ENCODE peak calls at places on chromosome 1, in seven cellular contexts. One of them, this sample, is unnamed.

GRCh38 chr1:236304682-236305081 is 22.9 kb upstream of the ERO1B start:
- DNase-seq in natural killer cell: no peak
- DNase-seq in PC-9: no peak
- DNase-seq in CD8-positive, alpha-beta T cell: no peak
- DNase-seq in body of pancreas: no peak
- DNase-seq in heart left ventricle: no peak
- DNase-seq in uterus: no peak
- DNase-seq in this sample: no peak

GRCh38 chr1:100184536-100184935 is 6.5 kb upstream of the LRRC39 start:
- DNase-seq in natural killer cell: no peak
- DNase-seq in PC-9: no peak
- DNase-seq in CD8-positive, alpha-beta T cell: no peak
- DNase-seq in body of pancreas: no peak
- DNase-seq in heart left ventricle: no peak
- DNase-seq in uterus: no peak
- DNase-seq in this sample: peak

GRCh38 chr1:50704126-50704525 is 255.9 kb downstream of the FAF1 start:
- DNase-seq in natural killer cell: no peak
- DNase-seq in PC-9: peak
- DNase-seq in CD8-positive, alpha-beta T cell: no peak
- DNase-seq in body of pancreas: no peak
- DNase-seq in heart left ventricle: no peak
- DNase-seq in uterus: no peak
- DNase-seq in this sample: peak

GRCh38 chr1:196598902-196599301 is 9.3 kb downstream of the KCNT2 start:
- DNase-seq in natural killer cell: no peak
- DNase-seq in PC-9: no peak
- DNase-seq in CD8-positive, alpha-beta T cell: no peak
- DNase-seq in body of pancreas: no peak
- DNase-seq in heart left ventricle: no peak
- DNase-seq in uterus: no peak
- DNase-seq in this sample: no peak

GRCh38 chr1:204726478-204726877 is 40.9 kb upstream of the LRRN2 start:
- DNase-seq in natural killer cell: no peak
- DNase-seq in PC-9: peak
- DNase-seq in CD8-positive, alpha-beta T cell: no peak
- DNase-seq in body of pancreas: peak
- DNase-seq in heart left ventricle: no peak
- DNase-seq in uterus: no peak
- DNase-seq in this sample: peak

GRCh38 chr1:33050221-33051076 is 13.8 kb upstream of the AK2 start:
- DNase-seq in natural killer cell: no peak
- DNase-seq in PC-9: peak
- DNase-seq in CD8-positive, alpha-beta T cell: no peak
- DNase-seq in body of pancreas: no peak
- DNase-seq in heart left ventricle: no peak
- DNase-seq in uterus: no peak
- DNase-seq in this sample: no peak

GRCh38 chr1:101407505-101408211 is 170.8 kb downstream of the S1PR1 start:
- DNase-seq in natural killer cell: no peak
- DNase-seq in PC-9: no peak
- DNase-seq in CD8-positive, alpha-beta T cell: no peak
- DNase-seq in body of pancreas: no peak
- DNase-seq in heart left ventricle: no peak
- DNase-seq in uterus: no peak
- DNase-seq in this sample: peak

GRCh38 chr1:156945881-156946661 is 25.6 kb downstream of the LRRC71 start:
- DNase-seq in natural killer cell: no peak
- DNase-seq in PC-9: peak
- DNase-seq in CD8-positive, alpha-beta T cell: no peak
- DNase-seq in body of pancreas: no peak
- DNase-seq in heart left ventricle: peak
- DNase-seq in uterus: no peak
- DNase-seq in this sample: no peak

GRCh38 chr1:59445040-59445439 is 148.1 kb downstream of the FGGY start:
- DNase-seq in natural killer cell: no peak
- DNase-seq in PC-9: peak
- DNase-seq in CD8-positive, alpha-beta T cell: no peak
- DNase-seq in body of pancreas: peak
- DNase-seq in heart left ventricle: peak
- DNase-seq in uterus: peak
- DNase-seq in this sample: no peak

GRCh38 chr1:233295775-233296322 is 324 bp upstream of the PCNX2 start:
- DNase-seq in natural killer cell: no peak
- DNase-seq in PC-9: no peak
- DNase-seq in CD8-positive, alpha-beta T cell: no peak
- DNase-seq in body of pancreas: no peak
- DNase-seq in heart left ventricle: no peak
- DNase-seq in uterus: no peak
- DNase-seq in this sample: no peak

GRCh38 chr1:29465755-29466154 is 229.4 kb downstream of the PTPRU start:
- DNase-seq in natural killer cell: no peak
- DNase-seq in PC-9: no peak
- DNase-seq in CD8-positive, alpha-beta T cell: no peak
- DNase-seq in body of pancreas: no peak
- DNase-seq in heart left ventricle: no peak
- DNase-seq in uterus: no peak
- DNase-seq in this sample: no peak

GRCh38 chr1:77857557-77857956 is 30.9 kb upstream of the NEXN start:
- DNase-seq in natural killer cell: no peak
- DNase-seq in PC-9: no peak
- DNase-seq in CD8-positive, alpha-beta T cell: no peak
- DNase-seq in body of pancreas: no peak
- DNase-seq in heart left ventricle: no peak
- DNase-seq in uterus: no peak
- DNase-seq in this sample: no peak

GRCh38 chr1:3717715-3718601 is 34.3 kb upstream of the CCDC27 start:
- DNase-seq in natural killer cell: no peak
- DNase-seq in PC-9: no peak
- DNase-seq in CD8-positive, alpha-beta T cell: no peak
- DNase-seq in body of pancreas: no peak
- DNase-seq in heart left ventricle: no peak
- DNase-seq in uterus: no peak
- DNase-seq in this sample: peak

GRCh38 chr1:203084588-203085527 is 954 bp downstream of the MYOG start:
- DNase-seq in natural killer cell: no peak
- DNase-seq in PC-9: peak
- DNase-seq in CD8-positive, alpha-beta T cell: no peak
- DNase-seq in body of pancreas: no peak
- DNase-seq in heart left ventricle: no peak
- DNase-seq in uterus: no peak
- DNase-seq in this sample: peak

GRCh38 chr1:241701483-241702290 is 49.6 kb downstream of the WDR64 start:
- DNase-seq in natural killer cell: no peak
- DNase-seq in PC-9: no peak
- DNase-seq in CD8-positive, alpha-beta T cell: no peak
- DNase-seq in body of pancreas: no peak
- DNase-seq in heart left ventricle: no peak
- DNase-seq in uterus: no peak
- DNase-seq in this sample: no peak

GRCh38 chr1:170700842-170701305 is 36.9 kb downstream of the PRRX1 start:
- DNase-seq in natural killer cell: no peak
- DNase-seq in PC-9: no peak
- DNase-seq in CD8-positive, alpha-beta T cell: no peak
- DNase-seq in body of pancreas: no peak
- DNase-seq in heart left ventricle: no peak
- DNase-seq in uterus: no peak
- DNase-seq in this sample: no peak

GRCh38 chr1:26094677-26095383 is 16.8 kb upstream of the PDIK1L start:
- DNase-seq in natural killer cell: no peak
- DNase-seq in PC-9: no peak
- DNase-seq in CD8-positive, alpha-beta T cell: no peak
- DNase-seq in body of pancreas: peak
- DNase-seq in heart left ventricle: peak
- DNase-seq in uterus: peak
- DNase-seq in this sample: no peak

GRCh38 chr1:116259665-116260064 is 113.4 kb upstream of the ATP1A1 start:
- DNase-seq in natural killer cell: no peak
- DNase-seq in PC-9: no peak
- DNase-seq in CD8-positive, alpha-beta T cell: no peak
- DNase-seq in body of pancreas: no peak
- DNase-seq in heart left ventricle: no peak
- DNase-seq in uterus: no peak
- DNase-seq in this sample: peak

GRCh38 chr1:52913537-52913936 is 8.0 kb downstream of the ECHDC2 start:
- DNase-seq in natural killer cell: no peak
- DNase-seq in PC-9: no peak
- DNase-seq in CD8-positive, alpha-beta T cell: no peak
- DNase-seq in body of pancreas: no peak
- DNase-seq in heart left ventricle: no peak
- DNase-seq in uterus: no peak
- DNase-seq in this sample: no peak

GRCh38 chr1:10761503-10762152 is 34.8 kb downstream of the CASZ1 start:
- DNase-seq in natural killer cell: no peak
- DNase-seq in PC-9: peak
- DNase-seq in CD8-positive, alpha-beta T cell: no peak
- DNase-seq in body of pancreas: peak
- DNase-seq in heart left ventricle: no peak
- DNase-seq in uterus: no peak
- DNase-seq in this sample: peak

GRCh38 chr1:60697204-60697994 is 385.0 kb upstream of the NFIA start:
- DNase-seq in natural killer cell: no peak
- DNase-seq in PC-9: no peak
- DNase-seq in CD8-positive, alpha-beta T cell: no peak
- DNase-seq in body of pancreas: no peak
- DNase-seq in heart left ventricle: no peak
- DNase-seq in uterus: no peak
- DNase-seq in this sample: no peak

GRCh38 chr1:32533792-32534327 is 5.4 kb upstream of the ZBTB8A start:
- DNase-seq in natural killer cell: no peak
- DNase-seq in PC-9: no peak
- DNase-seq in CD8-positive, alpha-beta T cell: no peak
- DNase-seq in body of pancreas: no peak
- DNase-seq in heart left ventricle: no peak
- DNase-seq in uterus: no peak
- DNase-seq in this sample: no peak

GRCh38 chr1:14997646-14998276 is 155.8 kb upstream of the TMEM51 start:
- DNase-seq in natural killer cell: no peak
- DNase-seq in PC-9: no peak
- DNase-seq in CD8-positive, alpha-beta T cell: no peak
- DNase-seq in body of pancreas: no peak
- DNase-seq in heart left ventricle: no peak
- DNase-seq in uterus: no peak
- DNase-seq in this sample: no peak

GRCh38 chr1:8456991-8457390 is 139.1 kb downstream of the SLC45A1 start:
- DNase-seq in natural killer cell: no peak
- DNase-seq in PC-9: no peak
- DNase-seq in CD8-positive, alpha-beta T cell: no peak
- DNase-seq in body of pancreas: no peak
- DNase-seq in heart left ventricle: no peak
- DNase-seq in uterus: no peak
- DNase-seq in this sample: no peak

GRCh38 chr1:156794506-156795373 is 21.9 kb downstream of the SH2D2A start:
- DNase-seq in natural killer cell: no peak
- DNase-seq in PC-9: no peak
- DNase-seq in CD8-positive, alpha-beta T cell: no peak
- DNase-seq in body of pancreas: no peak
- DNase-seq in heart left ventricle: no peak
- DNase-seq in uterus: no peak
- DNase-seq in this sample: no peak

GRCh38 chr1:226476657-226477319 is 68.9 kb upstream of the PARP1 start:
- DNase-seq in natural killer cell: no peak
- DNase-seq in PC-9: peak
- DNase-seq in CD8-positive, alpha-beta T cell: no peak
- DNase-seq in body of pancreas: no peak
- DNase-seq in heart left ventricle: no peak
- DNase-seq in uterus: no peak
- DNase-seq in this sample: no peak

GRCh38 chr1:201500670-201501120 is 6.2 kb downstream of the CSRP1 start:
- DNase-seq in natural killer cell: no peak
- DNase-seq in PC-9: no peak
- DNase-seq in CD8-positive, alpha-beta T cell: no peak
- DNase-seq in body of pancreas: no peak
- DNase-seq in heart left ventricle: no peak
- DNase-seq in uterus: peak
- DNase-seq in this sample: no peak

GRCh38 chr1:92883297-92883696 is 51.5 kb downstream of the RPL5 start:
- DNase-seq in natural killer cell: no peak
- DNase-seq in PC-9: no peak
- DNase-seq in CD8-positive, alpha-beta T cell: no peak
- DNase-seq in body of pancreas: no peak
- DNase-seq in heart left ventricle: no peak
- DNase-seq in uterus: no peak
- DNase-seq in this sample: no peak

GRCh38 chr1:79364896-79365295 is 358.4 kb upstream of the ADGRL4 start:
- DNase-seq in natural killer cell: no peak
- DNase-seq in PC-9: no peak
- DNase-seq in CD8-positive, alpha-beta T cell: no peak
- DNase-seq in body of pancreas: no peak
- DNase-seq in heart left ventricle: no peak
- DNase-seq in uterus: no peak
- DNase-seq in this sample: no peak

GRCh38 chr1:79362470-79362869 is 355.9 kb upstream of the ADGRL4 start:
- DNase-seq in natural killer cell: no peak
- DNase-seq in PC-9: no peak
- DNase-seq in CD8-positive, alpha-beta T cell: no peak
- DNase-seq in body of pancreas: no peak
- DNase-seq in heart left ventricle: no peak
- DNase-seq in uterus: no peak
- DNase-seq in this sample: no peak
- TF ChIP-seq CTCF in natural killer cell: no peak
- TF ChIP-seq CTCF in PC-9: peak
- TF ChIP-seq CTCF in CD8-positive, alpha-beta T cell: no peak
- TF ChIP-seq CTCF in body of pancreas: no peak
- TF ChIP-seq CTCF in heart left ventricle: no peak
- TF ChIP-seq CTCF in uterus: no peak
- TF ChIP-seq CTCF in this sample: no peak

GRCh38 chr1:153035211-153035610 is 4.2 kb downstream of the SPRR1B start:
- DNase-seq in natural killer cell: no peak
- DNase-seq in PC-9: no peak
- DNase-seq in CD8-positive, alpha-beta T cell: no peak
- DNase-seq in body of pancreas: no peak
- DNase-seq in heart left ventricle: no peak
- DNase-seq in uterus: no peak
- DNase-seq in this sample: no peak
- TF ChIP-seq CTCF in natural killer cell: no peak
- TF ChIP-seq CTCF in PC-9: no peak
- TF ChIP-seq CTCF in CD8-positive, alpha-beta T cell: no peak
- TF ChIP-seq CTCF in body of pancreas: no peak
- TF ChIP-seq CTCF in heart left ventricle: no peak
- TF ChIP-seq CTCF in uterus: no peak
- TF ChIP-seq CTCF in this sample: no peak

DNA sequence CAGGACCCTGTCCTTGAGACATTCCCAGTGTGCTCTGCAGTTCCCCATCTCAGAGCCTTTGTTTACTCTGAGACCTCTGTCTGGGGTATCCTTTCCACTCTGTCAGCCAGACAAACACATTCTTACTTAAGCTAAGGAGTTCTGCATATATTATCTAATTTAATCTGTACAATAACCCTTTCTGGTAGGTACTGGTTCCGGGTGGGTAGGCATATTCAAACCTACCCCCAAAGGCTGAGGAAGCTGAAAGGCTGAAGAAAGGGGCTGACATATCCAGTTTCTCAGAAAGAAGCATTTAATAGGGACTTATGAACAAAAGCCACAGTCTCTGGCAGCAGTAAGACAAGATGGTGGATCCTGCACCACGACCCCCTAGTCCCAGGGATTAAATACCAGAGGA is 53.1 kb downstream of the KCNN3 start:
- DNase-seq in natural killer cell: no peak
- DNase-seq in PC-9: no peak
- DNase-seq in CD8-positive, alpha-beta T cell: no peak
- DNase-seq in body of pancreas: no peak
- DNase-seq in heart left ventricle: no peak
- DNase-seq in uterus: no peak
- DNase-seq in this sample: no peak
- TF ChIP-seq CTCF in natural killer cell: no peak
- TF ChIP-seq CTCF in PC-9: no peak
- TF ChIP-seq CTCF in CD8-positive, alpha-beta T cell: no peak
- TF ChIP-seq CTCF in body of pancreas: no peak
- TF ChIP-seq CTCF in heart left ventricle: no peak
- TF ChIP-seq CTCF in uterus: no peak
- TF ChIP-seq CTCF in this sample: no peak

GRCh38 chr1:230922620-230923019 is 54.3 kb upstream of the C1orf198 start:
- DNase-seq in natural killer cell: no peak
- DNase-seq in PC-9: no peak
- DNase-seq in CD8-positive, alpha-beta T cell: no peak
- DNase-seq in body of pancreas: no peak
- DNase-seq in heart left ventricle: no peak
- DNase-seq in uterus: no peak
- DNase-seq in this sample: no peak
- TF ChIP-seq CTCF in natural killer cell: no peak
- TF ChIP-seq CTCF in PC-9: no peak
- TF ChIP-seq CTCF in CD8-positive, alpha-beta T cell: no peak
- TF ChIP-seq CTCF in body of pancreas: no peak
- TF ChIP-seq CTCF in heart left ventricle: no peak
- TF ChIP-seq CTCF in uterus: no peak
- TF ChIP-seq CTCF in this sample: no peak